ENCODE peak calls at places on chromosomes 6 and 20, in eight cellular contexts. W is B cell, J is AG09319, K is AG04450, H is endothelial cell, D is A549, X is HFFc6, B is AG10803. Q is an unnamed sample.
A peak's percentile ranks its signal among the peaks of the same experiment; 100 is the strongest.

GRCh38 chr6:13505345-13505734 is 17.9 kb upstream of the GFOD1 start:
- DNase-seq in W (no peak), X (no peak), K (no peak), J (no peak), B (no peak), D (no peak), H (no peak), Q (no peak)

GRCh38 chr6:88919032-88919431 is 44.4 kb downstream of the RNGTT start:
- DNase-seq in X (no peak), H (no peak), K (no peak), J (no peak), W (no peak), B (no peak), D (no peak), Q (no peak)

GRCh38 chr6:131372535-131372934 is 200.5 kb upstream of the ARG1 start:
- DNase-seq in H (no peak), K (no peak), X (no peak), B (peak; percentile 17), D (no peak), J (no peak), W (no peak), Q (no peak)

GRCh38 chr6:37982320-37982719 is 162.8 kb downstream of the ZFAND3 start:
- DNase-seq in B (no peak), J (no peak), H (no peak), X (no peak), D (no peak), K (no peak), W (no peak), Q (no peak)

GRCh38 chr6:158057213-158057987 is 75.7 kb downstream of the SYNJ2 start:
- DNase-seq in D (peak; percentile 75), J (peak; percentile 64), H (no peak), K (peak; percentile 78), X (peak; percentile 97), B (peak; percentile 95), W (no peak), Q (no peak)

GRCh38 chr20:37990571-37991151 is 42.6 kb downstream of the TTI1 start:
- DNase-seq in K (peak; percentile 59), H (no peak), D (peak; percentile 52), X (peak; percentile 57), B (peak; percentile 79), W (peak; percentile 75), J (no peak), Q (no peak)

GRCh38 chr6:76862966-76863365 is 600.3 kb downstream of the HTR1B start:
- DNase-seq in X (no peak), H (no peak), W (no peak), J (no peak), B (peak; percentile 8), K (no peak), D (no peak), Q (no peak)

GRCh38 chr20:38217791-38218565 is 42.6 kb downstream of the KIAA1755 start:
- DNase-seq in W (no peak), B (peak; percentile 95), H (no peak), D (peak; percentile 77), J (peak; percentile 92), K (peak; percentile 83), X (peak; percentile 95), Q (no peak)

GRCh38 chr20:33589059-33589458 is 73.1 kb upstream of the C20orf144 start:
- DNase-seq in D (no peak), B (no peak), J (no peak), H (no peak), K (no peak), W (no peak), X (no peak), Q (no peak)

DNA sequence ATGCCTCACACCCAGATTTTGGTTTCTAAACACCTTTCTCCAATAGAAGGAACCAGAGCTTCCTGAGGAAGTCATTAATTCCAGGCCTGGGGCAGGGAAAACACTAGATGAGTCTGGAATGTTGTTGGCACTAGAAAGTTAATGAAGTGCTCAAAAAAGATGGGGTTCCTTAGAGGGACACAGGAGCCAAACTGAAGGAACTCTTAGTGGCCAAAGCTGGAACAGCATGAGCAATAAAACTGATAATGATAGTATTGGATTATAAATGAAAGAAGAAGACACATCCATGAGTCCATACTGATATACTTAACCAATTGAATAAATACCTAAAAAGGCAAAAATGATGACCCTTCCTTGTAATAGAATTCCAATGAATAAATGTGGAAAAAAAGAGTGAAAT is 4.4 kb downstream of the IL20RA start:
- DNase-seq in X (no peak), B (no peak), W (no peak), D (no peak), K (no peak), H (no peak), J (no peak), Q (no peak)
- TF ChIP-seq CTCF in X (peak; percentile 43), B (peak; percentile 10), W (no peak), D (no peak), K (no peak), H (peak; percentile 39), J (no peak), Q (peak; percentile 39)

GRCh38 chr6:15904651-15905376 is 224.1 kb upstream of the MYLIP start:
- DNase-seq in K (no peak), B (no peak), J (no peak), D (no peak), H (no peak), W (no peak), X (no peak), Q (no peak)

GRCh38 chr6:15898693-15899092 is 230.2 kb upstream of the MYLIP start:
- DNase-seq in B (no peak), X (no peak), H (no peak), J (no peak), D (no peak), W (no peak), K (no peak), Q (no peak)

GRCh38 chr6:15897063-15897934 is 231.6 kb upstream of the MYLIP start:
- DNase-seq in X (no peak), W (no peak), J (no peak), D (no peak), K (no peak), B (peak; percentile 53), H (no peak), Q (no peak)

GRCh38 chr6:15905488-15906392 is 223.1 kb upstream of the MYLIP start:
- DNase-seq in J (no peak), K (no peak), W (no peak), H (no peak), B (no peak), D (no peak), X (no peak), Q (no peak)

GRCh38 chr6:15901141-15902115 is 227.5 kb upstream of the MYLIP start:
- DNase-seq in J (no peak), H (no peak), K (no peak), B (no peak), W (peak; percentile 82), D (no peak), X (no peak), Q (no peak)
- TF ChIP-seq CTCF in J (no peak), H (no peak), K (no peak), B (no peak), W (peak; percentile 17), D (no peak), X (no peak), Q (no peak)

DNA sequence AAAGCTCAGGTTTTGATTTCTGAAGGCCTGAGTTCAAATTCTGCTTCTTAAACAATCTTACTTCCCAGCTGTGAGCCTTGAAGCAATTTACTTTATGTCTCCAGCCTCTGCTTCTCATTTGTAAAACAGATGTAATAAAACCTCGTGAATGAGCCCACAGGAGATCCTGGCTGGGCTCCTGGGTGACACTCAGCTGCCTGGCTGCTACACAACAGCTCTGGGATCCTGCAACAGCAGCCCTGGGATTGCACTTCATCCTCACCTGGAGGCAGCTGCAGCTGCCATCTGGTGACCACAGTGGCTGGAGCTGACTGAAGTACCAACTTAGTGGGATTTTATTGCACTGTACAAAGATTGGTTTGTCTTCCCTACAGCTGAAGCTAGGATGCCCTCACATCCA is 98.6 kb downstream of the NDUFAF5 start:
- DNase-seq in B (peak; percentile 87), H (no peak), J (no peak), X (no peak), K (no peak), W (no peak), D (no peak), Q (no peak)
- TF ChIP-seq CTCF in B (peak; percentile 37), H (no peak), J (no peak), X (no peak), K (no peak), W (no peak), D (no peak), Q (no peak)

GRCh38 chr20:63440366-63440955 is 32.0 kb downstream of the KCNQ2 start:
- DNase-seq in K (no peak), X (no peak), J (no peak), D (no peak), B (no peak), W (no peak), H (no peak), Q (no peak)

GRCh38 chr20:63439866-63440265 is 32.6 kb downstream of the KCNQ2 start:
- DNase-seq in D (no peak), B (no peak), J (no peak), K (no peak), W (no peak), X (no peak), H (no peak), Q (no peak)

GRCh38 chr20:63441136-63441776 is 31.2 kb downstream of the KCNQ2 start:
- DNase-seq in H (no peak), D (no peak), W (no peak), X (no peak), B (no peak), J (no peak), K (no peak), Q (no peak)

GRCh38 chr20:63443606-63444395 is 28.7 kb downstream of the KCNQ2 start:
- DNase-seq in D (no peak), X (no peak), K (no peak), J (no peak), W (no peak), B (no peak), H (no peak), Q (no peak)

GRCh38 chr20:63441777-63442493 is 30.5 kb downstream of the KCNQ2 start:
- DNase-seq in J (no peak), D (peak; percentile 55), W (peak; percentile 54), H (peak; percentile 77), K (no peak), B (peak; percentile 13), X (peak; percentile 10), Q (peak; percentile 38)
- TF ChIP-seq CTCF in J (peak; percentile 19), D (peak; percentile 14), W (no peak), H (peak; percentile 33), K (peak; percentile 23), B (peak; percentile 32), X (peak; percentile 63), Q (peak; percentile 52)

GRCh38 chr20:48791014-48791413 is 36.8 kb downstream of the PREX1 start:
- DNase-seq in J (no peak), H (no peak), D (peak; percentile 29), B (no peak), K (no peak), X (no peak), W (no peak), Q (no peak)
- TF ChIP-seq CTCF in J (no peak), H (no peak), D (no peak), B (no peak), K (no peak), X (no peak), W (peak; percentile 32), Q (no peak)

Q was measured in neural crest cell.